ENCODE peak calls at places on chromosomes 2 and 18, in five cellular contexts. J, V, A, E and O are unnamed samples.

GRCh38 chr2:159557437-159558034 is 58.8 kb downstream of the BAZ2B start:
- DNase-seq in J (no peak), V (no peak), A (no peak), E (peak; percentile 6), O (no peak)

GRCh38 chr2:96800762-96801463 is 15.2 kb upstream of the CNNM3 start:
- DNase-seq in J (peak; percentile 57), V (peak; percentile 80), A (peak; percentile 28), E (peak; percentile 81), O (no peak)

GRCh38 chr18:68984342-68984741 is 186.5 kb downstream of the CCDC102B start:
- DNase-seq in J (no peak), V (no peak), A (no peak), E (no peak), O (no peak)

GRCh38 chr18:79789901-79790885 is 7.5 kb upstream of the KCNG2 start:
- DNase-seq in J (no peak), V (no peak), A (no peak), E (no peak), O (no peak)

GRCh38 chr2:168552450-168552856 is 96.4 kb downstream of the CERS6 start:
- DNase-seq in J (no peak), V (no peak), A (no peak), E (peak; percentile 78), O (no peak)

GRCh38 chr2:61235716-61236115 is 73.7 kb downstream of the C2orf74 start:
- DNase-seq in J (no peak), V (no peak), A (no peak), E (no peak), O (no peak)

GRCh38 chr2:106575955-106576354 is 88.8 kb downstream of the CD8B2 start:
- DNase-seq in J (no peak), V (no peak), A (no peak), E (no peak), O (peak; percentile 65)

GRCh38 chr2:29841386-29842004 is 79.9 kb downstream of the ALK start:
- DNase-seq in J (no peak), V (no peak), A (no peak), E (peak; percentile 40), O (no peak)

GRCh38 chr2:108623616-108624015 is 89.3 kb downstream of the LIMS1 start:
- DNase-seq in J (no peak), V (no peak), A (no peak), E (no peak), O (no peak)

GRCh38 chr2:118112771-118113334 is 24.6 kb downstream of the INSIG2 start:
- DNase-seq in J (no peak), V (no peak), A (no peak), E (no peak), O (peak; percentile 51)

GRCh38 chr18:74289137-74289536 is 2.6 kb downstream of the CYB5A start:
- DNase-seq in J (no peak), V (no peak), A (no peak), E (no peak), O (no peak)

GRCh38 chr2:234257859-234258561 is 207.5 kb downstream of the SPP2 start:
- DNase-seq in J (no peak), V (peak; percentile 37), A (no peak), E (no peak), O (peak; percentile 96)

GRCh38 chr2:134677866-134678774 is 40.7 kb downstream of the TMEM163 start:
- DNase-seq in J (no peak), V (no peak), A (no peak), E (no peak), O (no peak)

GRCh38 chr2:46355756-46356155 is 58.5 kb downstream of the EPAS1 start:
- DNase-seq in J (no peak), V (no peak), A (no peak), E (no peak), O (no peak)

GRCh38 chr2:101089942-101090799 is 61.0 kb downstream of the TBC1D8 start:
- DNase-seq in J (no peak), V (no peak), A (no peak), E (no peak), O (no peak)

GRCh38 chr2:20584045-20584636 is 66.8 kb downstream of the HS1BP3 start:
- DNase-seq in J (no peak), V (no peak), A (no peak), E (no peak), O (no peak)

GRCh38 chr2:197108758-197109157 is 182.3 kb upstream of the PGAP1 start:
- DNase-seq in J (no peak), V (no peak), A (no peak), E (no peak), O (no peak)

GRCh38 chr18:52288403-52289004 is 51.5 kb upstream of the DCC start:
- DNase-seq in J (no peak), V (peak; percentile 23), A (no peak), E (peak; percentile 62), O (no peak)

GRCh38 chr2:178477443-178478099 is 829 bp downstream of the FKBP7 start:
- DNase-seq in J (no peak), V (no peak), A (no peak), E (no peak), O (no peak)

GRCh38 chr18:39742015-39742466 is 2176.4 kb upstream of the CELF4 start:
- DNase-seq in J (no peak), V (no peak), A (no peak), E (no peak), O (no peak)

GRCh38 chr2:121519732-121520640 is 10.7 kb upstream of the RNU4ATAC start:
- DNase-seq in J (no peak), V (no peak), A (no peak), E (no peak), O (no peak)

GRCh38 chr2:105950521-105951389 is 206.0 kb downstream of the NCK2 start:
- DNase-seq in J (no peak), V (no peak), A (no peak), E (no peak), O (no peak)

GRCh38 chr2:69400121-69400520 is 13.1 kb upstream of the GFPT1 start:
- DNase-seq in J (no peak), V (no peak), A (no peak), E (no peak), O (no peak)

GRCh38 chr2:100818606-100819364 is 1.2 kb upstream of the NPAS2 start:
- DNase-seq in J (no peak), V (peak; percentile 71), A (no peak), E (no peak), O (no peak)

GRCh38 chr2:235543126-235543750 is 49.4 kb downstream of the AGAP1 start:
- DNase-seq in J (no peak), V (peak; percentile 59), A (no peak), E (no peak), O (no peak)

GRCh38 chr2:76279142-76279541 is 568.4 kb upstream of the GCFC2 start:
- DNase-seq in J (no peak), V (no peak), A (no peak), E (no peak), O (no peak)

GRCh38 chr2:119174993-119175347 is 16.4 kb upstream of the C1QL2 start:
- DNase-seq in J (no peak), V (no peak), A (no peak), E (no peak), O (no peak)

GRCh38 chr2:676647-677055 is 555 bp downstream of the TMEM18 start:
- DNase-seq in J (no peak), V (peak; percentile 99), A (peak; percentile 96), E (peak; percentile 99), O (peak; percentile 92)

GRCh38 chr2:148643421-148643820 is 1.1 kb upstream of the EPC2 start:
- DNase-seq in J (no peak), V (no peak), A (no peak), E (peak; percentile 79), O (no peak)

GRCh38 chr2:202743613-202744012 is 108.8 kb downstream of the FAM117B start:
- DNase-seq in J (no peak), V (no peak), A (no peak), E (no peak), O (no peak)

GRCh38 chr2:168583064-168583709 is 127.1 kb downstream of the CERS6 start:
- DNase-seq in J (no peak), V (no peak), A (peak; percentile 4), E (peak; percentile 53), O (no peak)

GRCh38 chr2:128726221-128726620 is 407.6 kb upstream of the HS6ST1 start:
- DNase-seq in J (no peak), V (no peak), A (no peak), E (no peak), O (no peak)

GRCh38 chr2:239930871-239931771 is 94.0 kb downstream of the NDUFA10 start:
- DNase-seq in J (no peak), V (peak; percentile 7), A (no peak), E (no peak), O (no peak)

GRCh38 chr2:155714983-155715382 is 617.5 kb downstream of the NR4A2 start:
- DNase-seq in J (no peak), V (no peak), A (no peak), E (no peak), O (no peak)

GRCh38 chr2:17599617-17600016 is 59.1 kb downstream of the VSNL1 start:
- DNase-seq in J (no peak), V (no peak), A (no peak), E (no peak), O (no peak)

GRCh38 chr2:12006841-12007240 is 260.4 kb downstream of the LPIN1 start:
- DNase-seq in J (no peak), V (no peak), A (no peak), E (no peak), O (no peak)

GRCh38 chr2:58826795-58827194 is 585.7 kb upstream of the FANCL start:
- DNase-seq in J (no peak), V (no peak), A (no peak), E (no peak), O (no peak)

GRCh38 chr2:63614448-63614968 is 25.7 kb downstream of the MDH1 start:
- DNase-seq in J (no peak), V (no peak), A (no peak), E (no peak), O (peak; percentile 35)